ENCODE peak calls at places on chromosomes 11 and 22, in eight cellular contexts. V is naive thymus-derived CD8-positive, alpha-beta T cell; H is DMS79; Y is Peyer's patch; J is central memory CD4-positive, alpha-beta T cell; S is naive B cell; M is NCI-H1092 treated with DMSO at 0.1 percent for 48 hours; A is HT1080. T is an unnamed sample.

GRCh38 chr22:20868225-20868944 is 9.6 kb downstream of the SNAP29 start:
- DNase-seq in V (no peak), H (no peak), Y (no peak), J (no peak), S (no peak), M (no peak), A (no peak), T (no peak)

GRCh38 chr11:5803982-5804381 is 4.7 kb upstream of the OR52N2 start:
- DNase-seq in V (no peak), H (no peak), Y (no peak), J (no peak), S (no peak), M (no peak), A (no peak), T (no peak)

GRCh38 chr11:124415356-124415923 is 9.2 kb downstream of the OR8B4 start:
- DNase-seq in V (no peak), H (peak), Y (no peak), J (no peak), S (no peak), M (peak), A (peak), T (no peak)

GRCh38 chr11:133911169-133911568 is 45.6 kb downstream of the IGSF9B start:
- DNase-seq in V (no peak), H (no peak), Y (no peak), J (no peak), S (no peak), M (no peak), A (no peak), T (no peak)

GRCh38 chr11:116062129-116062525 is 557.9 kb upstream of the CADM1 start:
- DNase-seq in V (no peak), H (peak), Y (no peak), J (no peak), S (no peak), M (no peak), A (no peak), T (no peak)

GRCh38 chr22:43878831-43879550 is 12.8 kb downstream of the PNPLA5 start:
- DNase-seq in V (no peak), H (no peak), Y (no peak), J (no peak), S (no peak), M (no peak), A (no peak), T (no peak)

GRCh38 chr22:22010358-22010757 is 27.8 kb upstream of the TOP3B start:
- DNase-seq in V (no peak), H (no peak), Y (no peak), J (no peak), S (no peak), M (no peak), A (no peak), T (no peak)

GRCh38 chr11:66815646-66816045 is 27.6 kb upstream of the RCE1 start:
- DNase-seq in V (no peak), H (no peak), Y (no peak), J (no peak), S (no peak), M (no peak), A (peak), T (no peak)

GRCh38 chr22:37617431-37617830 is 8.8 kb downstream of the GGA1 start:
- DNase-seq in V (no peak), H (no peak), Y (no peak), J (no peak), S (no peak), M (no peak), A (no peak), T (no peak)

GRCh38 chr11:64859542-64860414 is 15.3 kb upstream of the CDC42BPG start:
- DNase-seq in V (no peak), H (no peak), Y (peak), J (peak), S (peak), M (no peak), A (no peak), T (no peak)

GRCh38 chr11:119404872-119405271 is 18.1 kb downstream of the THY1 start:
- DNase-seq in V (no peak), H (no peak), Y (no peak), J (no peak), S (no peak), M (no peak), A (no peak), T (no peak)

GRCh38 chr11:94183251-94183885 is 54.7 kb downstream of the PANX1 start:
- DNase-seq in V (no peak), H (no peak), Y (no peak), J (no peak), S (no peak), M (no peak), A (no peak), T (no peak)

GRCh38 chr11:34204396-34205279 is 99.2 kb downstream of the NAT10 start:
- DNase-seq in V (no peak), H (no peak), Y (peak), J (no peak), S (no peak), M (no peak), A (peak), T (no peak)

GRCh38 chr11:107957109-107957588 is 28.9 kb downstream of the RAB39A start:
- DNase-seq in V (no peak), H (no peak), Y (no peak), J (no peak), S (no peak), M (no peak), A (no peak), T (no peak)

GRCh38 chr11:30902929-30903328 is 316.8 kb upstream of the MPPED2 start:
- DNase-seq in V (no peak), H (no peak), Y (no peak), J (no peak), S (no peak), M (no peak), A (no peak), T (no peak)

GRCh38 chr22:35043251-35043931 is 22.6 kb upstream of the ISX start:
- DNase-seq in V (no peak), H (no peak), Y (no peak), J (no peak), S (no peak), M (no peak), A (no peak), T (no peak)

GRCh38 chr11:125105921-125106320 is 5.5 kb downstream of the TMEM218 start:
- DNase-seq in V (no peak), H (no peak), Y (no peak), J (no peak), S (no peak), M (no peak), A (no peak), T (no peak)

GRCh38 chr11:14118047-14118446 is 155.5 kb downstream of the SPON1 start:
- DNase-seq in V (no peak), H (no peak), Y (no peak), J (no peak), S (no peak), M (peak), A (no peak), T (no peak)

GRCh38 chr11:96869207-96869606 is 479.4 kb downstream of the JRKL start:
- DNase-seq in V (no peak), H (no peak), Y (no peak), J (no peak), S (no peak), M (no peak), A (peak), T (no peak)

GRCh38 chr22:45864959-45865496 is 111.9 kb downstream of the WNT7B start:
- DNase-seq in V (no peak), H (no peak), Y (no peak), J (no peak), S (no peak), M (no peak), A (no peak), T (no peak)

GRCh38 chr11:35464308-35464707 is 45.0 kb upstream of the SLC1A2 start:
- DNase-seq in V (no peak), H (no peak), Y (no peak), J (no peak), S (no peak), M (peak), A (peak), T (no peak)

GRCh38 chr11:60924906-60925684 is 835 bp downstream of the TMEM132A start:
- DNase-seq in V (no peak), H (no peak), Y (no peak), J (no peak), S (no peak), M (peak), A (no peak), T (no peak)

GRCh38 chr11:67605231-67606011 is 1.3 kb upstream of the NDUFV1 start:
- DNase-seq in V (no peak), H (no peak), Y (no peak), J (no peak), S (no peak), M (no peak), A (no peak), T (no peak)

GRCh38 chr22:23875801-23876200 is 18.1 kb downstream of the SLC2A11 start:
- DNase-seq in V (no peak), H (no peak), Y (no peak), J (no peak), S (no peak), M (no peak), A (no peak), T (no peak)

GRCh38 chr11:36122715-36123114 is 166.5 kb downstream of the COMMD9 start:
- DNase-seq in V (no peak), H (no peak), Y (no peak), J (no peak), S (no peak), M (no peak), A (no peak), T (no peak)

GRCh38 chr11:64321533-64321932 is 3.6 kb downstream of the PRDX5 start:
- DNase-seq in V (no peak), H (peak), Y (peak), J (no peak), S (no peak), M (no peak), A (no peak), T (no peak)

GRCh38 chr11:130389315-130389935 is 39.0 kb downstream of the ADAMTS8 start:
- DNase-seq in V (no peak), H (no peak), Y (peak), J (no peak), S (no peak), M (no peak), A (no peak), T (peak)

GRCh38 chr22:29394931-29395581 is 6.7 kb upstream of the AP1B1 start:
- DNase-seq in V (peak), H (no peak), Y (peak), J (peak), S (peak), M (peak), A (peak), T (peak)

GRCh38 chr22:46762238-46763050 is at the start of gene TBC1D22A:
- DNase-seq in V (peak), H (peak), Y (peak), J (peak), S (peak), M (peak), A (peak), T (peak)

GRCh38 chr22:42366815-42367581 is 65.2 kb downstream of the NFAM1 start:
- DNase-seq in V (no peak), H (no peak), Y (no peak), J (no peak), S (no peak), M (no peak), A (no peak), T (no peak)

GRCh38 chr11:33893711-33894401 is 2.0 kb upstream of the LMO2 start:
- DNase-seq in V (peak), H (no peak), Y (peak), J (peak), S (peak), M (no peak), A (peak), T (peak)

GRCh38 chr11:2383823-2384722 is 7.0 kb downstream of the CD81 start:
- DNase-seq in V (no peak), H (no peak), Y (peak), J (no peak), S (peak), M (no peak), A (no peak), T (peak)

GRCh38 chr11:64590763-64591221 is at the start of gene SLC22A12:
- DNase-seq in V (no peak), H (no peak), Y (no peak), J (no peak), S (no peak), M (no peak), A (no peak), T (no peak)

GRCh38 chr22:49312601-49313000 is 515.1 kb downstream of the BRD1 start:
- DNase-seq in V (no peak), H (no peak), Y (no peak), J (no peak), S (no peak), M (no peak), A (no peak), T (no peak)